ENCODE peak calls at places on chromosomes 7 and 10, in nine cellular contexts. S is heart left ventricle; A is cardiac muscle cell; Z is brain microvascular endothelial cell; K is neural crest cell; X is CD4-positive, alpha-beta T cell; N is A549; J is osteocyte; U is HFFc6. I is an unnamed sample.

GRCh38 chr7:77958436-77958835 is 159.9 kb downstream of the PHTF2 start:
- DNase-seq in S (no peak), A (no peak), Z (no peak), K (no peak), X (no peak), N (no peak), J (no peak), U (no peak), I (no peak)

GRCh38 chr7:121159553-121159952 is 169.2 kb upstream of the WNT16 start:
- DNase-seq in S (no peak), A (no peak), Z (no peak), K (no peak), X (no peak), N (no peak), J (no peak), U (no peak), I (no peak)

GRCh38 chr7:16646427-16647081 is 573 bp downstream of the BZW2 start:
- DNase-seq in S (no peak), A (peak), Z (no peak), K (no peak), X (no peak), N (no peak), J (no peak), U (no peak), I (no peak)

GRCh38 chr7:4162845-4163564 is 519.1 kb upstream of the FOXK1 start:
- DNase-seq in S (no peak), A (no peak), Z (no peak), K (no peak), X (no peak), N (no peak), J (no peak), U (no peak), I (no peak)

GRCh38 chr7:5689118-5689517 is 92.3 kb downstream of the RNF216 start:
- DNase-seq in S (no peak), A (no peak), Z (peak), K (no peak), X (peak), N (no peak), J (no peak), U (no peak), I (no peak)

GRCh38 chr10:125063256-125063945 is 97.0 kb downstream of the CTBP2 start:
- DNase-seq in S (no peak), A (no peak), Z (no peak), K (no peak), X (no peak), N (no peak), J (no peak), U (no peak), I (no peak)

GRCh38 chr7:128883622-128884549 is 21.2 kb downstream of the ATP6V1F start:
- DNase-seq in S (peak), A (peak), Z (peak), K (peak), X (peak), N (peak), J (peak), U (peak), I (peak)

GRCh38 chr7:11831383-11831726 is 643 bp downstream of the THSD7A start:
- DNase-seq in S (no peak), A (no peak), Z (no peak), K (no peak), X (no peak), N (no peak), J (no peak), U (no peak), I (no peak)

GRCh38 chr7:64887756-64888508 is 15.1 kb upstream of the ZNF273 start:
- DNase-seq in S (no peak), A (peak), Z (no peak), K (peak), X (peak), N (no peak), J (peak), U (no peak), I (no peak)

GRCh38 chr10:114096864-114097263 is 53.2 kb downstream of the ADRB1 start:
- DNase-seq in S (no peak), A (no peak), Z (no peak), K (no peak), X (no peak), N (no peak), J (no peak), U (no peak), I (no peak)

GRCh38 chr7:118803-119376 is 73.5 kb upstream of the FAM20C start:
- DNase-seq in S (no peak), A (no peak), Z (no peak), K (no peak), X (no peak), N (no peak), J (no peak), U (no peak), I (no peak)

GRCh38 chr10:19488592-19489280 is 327.5 kb upstream of the PLXDC2 start:
- DNase-seq in S (peak), A (peak), Z (no peak), K (peak), X (no peak), N (no peak), J (peak), U (no peak), I (no peak)

GRCh38 chr10:70302292-70302691 is 18.5 kb upstream of the NPFFR1 start:
- DNase-seq in S (no peak), A (no peak), Z (peak), K (no peak), X (no peak), N (no peak), J (no peak), U (no peak), I (no peak)

GRCh38 chr7:51070163-51070562 is 246.4 kb downstream of the COBL start:
- DNase-seq in S (no peak), A (no peak), Z (no peak), K (no peak), X (no peak), N (no peak), J (no peak), U (peak), I (no peak)

GRCh38 chr10:70715853-70716795 is 43.8 kb downstream of the ADAMTS14 start:
- DNase-seq in S (no peak), A (no peak), Z (peak), K (peak), X (no peak), N (peak), J (no peak), U (peak), I (no peak)

GRCh38 chr10:93383562-93383981 is 98.6 kb downstream of the MYOF start:
- DNase-seq in S (no peak), A (no peak), Z (peak), K (no peak), X (no peak), N (no peak), J (no peak), U (peak), I (no peak)

GRCh38 chr7:93249749-93250148 is 17.6 kb downstream of the VPS50 start:
- DNase-seq in S (no peak), A (peak), Z (peak), K (no peak), X (no peak), N (no peak), J (no peak), U (no peak), I (no peak)

GRCh38 chr10:42962902-42963231 is 114.0 kb upstream of the RET start:
- DNase-seq in S (peak), A (no peak), Z (no peak), K (no peak), X (no peak), N (no peak), J (no peak), U (no peak), I (peak)

GRCh38 chr7:23394828-23395227 is 75.5 kb downstream of the IGF2BP3 start:
- DNase-seq in S (no peak), A (no peak), Z (no peak), K (no peak), X (no peak), N (no peak), J (no peak), U (no peak), I (no peak)

GRCh38 chr10:43623351-43623750 is 17.1 kb downstream of the ZNF485 start:
- DNase-seq in S (no peak), A (no peak), Z (no peak), K (no peak), X (no peak), N (no peak), J (no peak), U (no peak), I (no peak)

GRCh38 chr10:102393411-102394078 is 2.0 kb upstream of the NFKB2 start:
- DNase-seq in S (no peak), A (no peak), Z (peak), K (no peak), X (no peak), N (no peak), J (no peak), U (no peak), I (no peak)

GRCh38 chr10:104391150-104391968 is 37.7 kb downstream of the CFAP58 start:
- DNase-seq in S (no peak), A (no peak), Z (no peak), K (no peak), X (no peak), N (peak), J (no peak), U (no peak), I (no peak)

GRCh38 chr7:94146408-94146807 is 142.3 kb upstream of the BET1 start:
- DNase-seq in S (peak), A (no peak), Z (peak), K (no peak), X (no peak), N (peak), J (peak), U (no peak), I (no peak)

GRCh38 chr10:84523509-84523908 is 195.1 kb downstream of the CCSER2 start:
- DNase-seq in S (no peak), A (peak), Z (no peak), K (no peak), X (no peak), N (no peak), J (no peak), U (no peak), I (no peak)

GRCh38 chr7:158529181-158530096 is 58.2 kb downstream of the PTPRN2 start:
- DNase-seq in S (no peak), A (no peak), Z (no peak), K (no peak), X (no peak), N (no peak), J (no peak), U (no peak), I (no peak)

GRCh38 chr10:103717341-103718246 is 137.8 kb downstream of the SH3PXD2A start:
- DNase-seq in S (peak), A (no peak), Z (no peak), K (no peak), X (no peak), N (no peak), J (no peak), U (no peak), I (no peak)

GRCh38 chr10:132047575-132048293 is 18.0 kb upstream of the JAKMIP3 start:
- DNase-seq in S (peak), A (no peak), Z (no peak), K (no peak), X (no peak), N (no peak), J (no peak), U (no peak), I (no peak)

GRCh38 chr10:50605280-50606270 is 18.2 kb downstream of the SGMS1 start:
- DNase-seq in S (no peak), A (peak), Z (peak), K (no peak), X (no peak), N (peak), J (no peak), U (peak), I (no peak)

GRCh38 chr7:88224596-88225275 is 4.9 kb upstream of the SRI start:
- DNase-seq in S (no peak), A (no peak), Z (peak), K (no peak), X (no peak), N (peak), J (no peak), U (peak), I (no peak)

GRCh38 chr10:6202098-6202683 is 541 bp upstream of the PFKFB3 start:
- DNase-seq in S (no peak), A (no peak), Z (no peak), K (no peak), X (peak), N (no peak), J (no peak), U (no peak), I (no peak)

GRCh38 chr10:122085423-122085911 is 96.5 kb downstream of the TACC2 start:
- DNase-seq in S (no peak), A (no peak), Z (no peak), K (no peak), X (no peak), N (no peak), J (no peak), U (no peak), I (no peak)

GRCh38 chr10:122086416-122087240 is 97.7 kb downstream of the TACC2 start:
- DNase-seq in S (no peak), A (no peak), Z (no peak), K (no peak), X (no peak), N (no peak), J (no peak), U (no peak), I (no peak)

GRCh38 chr10:122091722-122092121 is 102.8 kb downstream of the TACC2 start:
- DNase-seq in S (no peak), A (no peak), Z (no peak), K (no peak), X (no peak), N (no peak), J (no peak), U (no peak), I (no peak)

GRCh38 chr10:122087436-122087835 is 98.5 kb downstream of the TACC2 start:
- DNase-seq in S (no peak), A (no peak), Z (no peak), K (no peak), X (no peak), N (no peak), J (no peak), U (no peak), I (no peak)

DNA sequence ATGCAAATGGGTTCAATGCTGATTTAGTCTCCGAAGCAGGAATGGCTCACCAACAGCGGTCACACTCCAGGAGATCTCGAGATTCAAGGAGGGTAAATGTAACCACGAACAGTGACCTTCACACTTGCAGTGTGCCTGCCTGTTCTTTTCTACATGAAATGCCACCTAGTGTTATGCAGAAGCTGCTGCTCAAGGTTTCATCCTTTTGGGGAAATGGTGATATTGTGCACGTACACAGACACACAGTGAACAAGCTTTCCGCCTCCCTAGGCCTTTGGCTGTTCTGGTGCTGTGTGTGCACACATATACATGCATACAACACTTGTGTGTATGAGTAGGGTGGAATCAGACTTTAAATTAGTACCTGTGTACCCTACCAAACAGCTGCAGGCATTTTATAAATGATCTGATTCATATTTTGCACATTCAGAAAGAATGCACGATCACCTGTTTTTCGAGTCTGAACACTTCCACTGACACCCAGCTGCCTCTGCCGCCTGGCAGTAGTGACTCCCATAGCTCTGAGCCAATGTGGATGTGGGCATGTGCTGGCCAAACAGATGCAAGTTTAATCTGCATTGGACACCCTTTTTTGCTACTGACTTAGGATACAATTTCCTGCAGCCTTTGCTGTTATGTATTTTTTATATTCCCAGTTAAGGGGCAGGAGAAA is 100.5 kb downstream of the TACC2 start:
- DNase-seq in S (no peak), A (no peak), Z (no peak), K (no peak), X (no peak), N (peak), J (no peak), U (no peak), I (no peak)
- TF ChIP-seq CTCF in S (no peak), A (no peak), Z (no peak), K (no peak), X (no peak), N (no peak), J (no peak), U (no peak), I (no peak)

DNA sequence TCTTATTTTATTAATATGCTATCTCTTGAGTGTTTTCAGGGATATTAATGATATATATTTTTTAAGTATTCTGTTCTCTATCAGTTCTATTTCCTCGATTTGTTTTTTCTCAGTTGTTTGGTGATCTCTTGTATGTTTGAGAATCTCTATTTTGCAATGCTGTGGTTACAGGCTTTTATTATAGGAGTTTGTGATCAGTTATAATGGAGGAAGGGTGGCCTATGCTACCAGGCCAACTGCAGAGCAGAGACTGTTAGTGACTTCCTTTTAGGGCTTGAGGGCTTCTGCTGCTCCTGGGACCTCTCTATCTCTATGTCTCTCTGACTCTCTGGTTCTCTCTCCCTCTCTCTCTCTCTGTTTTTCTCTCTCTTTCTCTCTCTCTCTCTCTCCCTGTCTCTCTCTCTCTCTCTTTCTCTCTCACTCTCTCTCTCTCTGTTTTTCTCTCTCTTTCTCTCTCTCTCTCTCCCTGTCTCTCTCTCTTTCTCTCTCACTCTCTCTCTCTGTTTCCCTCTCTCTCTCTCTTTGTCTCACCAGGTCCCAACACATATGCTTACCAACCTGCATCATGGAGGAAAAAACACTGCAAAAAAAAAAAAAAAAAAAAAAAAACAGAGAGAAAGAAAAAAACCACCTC is 69.4 kb upstream of the CAV2 start:
- DNase-seq in S (no peak), A (no peak), Z (no peak), K (no peak), X (no peak), N (no peak), J (no peak), U (no peak), I (no peak)
- TF ChIP-seq CTCF in S (no peak), A (no peak), Z (no peak), K (no peak), X (no peak), N (no peak), J (no peak), U (no peak), I (no peak)

GRCh38 chr7:139505563-139505962 is 17.9 kb upstream of the CLEC2L start:
- DNase-seq in S (no peak), A (peak), Z (no peak), K (no peak), X (no peak), N (peak), J (no peak), U (peak), I (no peak)
- TF ChIP-seq CTCF in S (no peak), A (peak), Z (peak), K (peak), X (no peak), N (peak), J (peak), U (peak), I (no peak)

GRCh38 chr10:49542353-49542752 is 3.4 kb upstream of the ERCC6 start:
- DNase-seq in S (no peak), A (no peak), Z (no peak), K (no peak), X (no peak), N (no peak), J (no peak), U (no peak), I (no peak)

GRCh38 chr10:49541762-49542161 is 2.8 kb upstream of the ERCC6 start:
- DNase-seq in S (no peak), A (no peak), Z (no peak), K (no peak), X (no peak), N (no peak), J (no peak), U (no peak), I (no peak)

GRCh38 chr10:49539320-49539885 is 482 bp upstream of the ERCC6 start:
- DNase-seq in S (peak), A (peak), Z (peak), K (peak), X (no peak), N (peak), J (no peak), U (peak), I (no peak)

GRCh38 chr10:49534670-49535381 is 4.1 kb downstream of the ERCC6 start:
- DNase-seq in S (no peak), A (no peak), Z (peak), K (no peak), X (no peak), N (no peak), J (no peak), U (peak), I (no peak)

GRCh38 chr10:49538381-49539319 is at the start of gene ERCC6:
- DNase-seq in S (peak), A (peak), Z (peak), K (peak), X (peak), N (peak), J (peak), U (peak), I (peak)
- TF ChIP-seq CTCF in S (no peak), A (peak), Z (no peak), K (peak), X (no peak), N (no peak), J (no peak), U (no peak), I (no peak)

GRCh38 chr7:100965723-100966541 is 3.4 kb upstream of the MUC12 start:
- DNase-seq in S (peak), A (peak), Z (peak), K (peak), X (peak), N (peak), J (peak), U (peak), I (peak)
- TF ChIP-seq CTCF in S (peak), A (peak), Z (peak), K (peak), X (peak), N (peak), J (peak), U (peak), I (peak)

GRCh38 chr7:131068604-131069021 is 259.1 kb upstream of the MKLN1 start:
- DNase-seq in S (no peak), A (no peak), Z (no peak), K (no peak), X (no peak), N (no peak), J (no peak), U (peak), I (no peak)
- TF ChIP-seq CTCF in S (no peak), A (peak), Z (peak), K (no peak), X (no peak), N (no peak), J (no peak), U (peak), I (no peak)

DNA sequence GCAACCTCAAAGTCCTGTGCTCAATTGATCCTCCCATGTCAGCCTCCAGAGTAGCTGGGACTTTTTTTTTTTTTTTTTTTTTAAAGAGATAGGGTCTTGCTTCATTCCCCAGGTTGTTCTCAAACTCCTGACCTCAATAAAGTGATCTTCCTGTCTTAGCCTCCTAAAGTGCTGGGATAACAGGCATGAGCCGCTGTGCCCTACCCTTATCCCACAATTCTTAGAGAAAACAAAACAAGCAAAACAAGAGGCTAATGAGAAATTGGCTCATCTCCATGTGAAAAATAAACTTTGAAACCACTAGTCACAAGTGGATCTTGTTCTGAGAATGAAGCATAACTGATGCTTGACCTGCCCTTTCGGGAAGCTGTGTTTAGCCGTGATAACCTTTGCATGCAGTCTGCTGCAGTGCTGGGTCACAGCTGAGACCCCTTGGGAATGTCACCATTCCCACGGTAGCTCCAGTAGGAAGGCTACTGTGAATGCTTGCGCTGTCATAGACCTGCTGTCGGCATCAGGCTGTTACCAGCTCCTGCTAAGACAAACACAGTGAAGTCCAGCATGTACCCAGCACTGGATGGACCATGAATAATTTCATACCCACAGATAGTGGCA is 290.7 kb upstream of the KIAA1217 start:
- DNase-seq in S (no peak), A (peak), Z (no peak), K (no peak), X (no peak), N (no peak), J (no peak), U (no peak), I (no peak)
- TF ChIP-seq CTCF in S (no peak), A (no peak), Z (no peak), K (no peak), X (no peak), N (no peak), J (no peak), U (no peak), I (no peak)